ENCODE peak calls at places on chromosomes 5 and 9, in five cellular contexts. K is CD8-positive, alpha-beta T cell; W is upper lobe of right lung; Z is esophagus squamous epithelium; V is astrocyte of the cerebellum. M is an unnamed sample.

GRCh38 chr9:120876842-120877240 is at the start of gene PHF19:
- DNase-seq in K (no peak), W (peak; percentile 75), Z (no peak), V (no peak), M (no peak)

GRCh38 chr5:137086289-137086838 is 412.8 kb downstream of the SPOCK1 start:
- DNase-seq in K (no peak), W (no peak), Z (no peak), V (no peak), M (no peak)

GRCh38 chr5:168047043-168047668 is 244.3 kb upstream of the WWC1 start:
- DNase-seq in K (no peak), W (no peak), Z (no peak), V (peak; percentile 44), M (no peak)

GRCh38 chr5:174182111-174182510 is 136.6 kb downstream of the NSG2 start:
- DNase-seq in K (no peak), W (no peak), Z (no peak), V (no peak), M (no peak)

GRCh38 chr9:18985464-18985951 is 47.5 kb downstream of the SAXO1 start:
- DNase-seq in K (no peak), W (peak; percentile 68), Z (no peak), V (peak; percentile 13), M (peak; percentile 43)

GRCh38 chr5:173673295-173674170 is 57.1 kb upstream of the BOD1 start:
- DNase-seq in K (no peak), W (no peak), Z (no peak), V (no peak), M (no peak)

GRCh38 chr5:180085837-180086236 is 14.3 kb upstream of the RNF130 start:
- DNase-seq in K (no peak), W (no peak), Z (no peak), V (no peak), M (no peak)

GRCh38 chr9:109481747-109482325 is 16.3 kb downstream of the PTPN3 start:
- DNase-seq in K (no peak), W (no peak), Z (no peak), V (no peak), M (no peak)

GRCh38 chr9:17734674-17735073 is 155.8 kb downstream of the SH3GL2 start:
- DNase-seq in K (no peak), W (no peak), Z (no peak), V (no peak), M (no peak)

GRCh38 chr5:146789712-146790660 is 88.6 kb downstream of the PPP2R2B start:
- DNase-seq in K (no peak), W (no peak), Z (no peak), V (no peak), M (no peak)

GRCh38 chr5:173972844-173973613 is 15.9 kb upstream of the C5orf47 start:
- DNase-seq in K (peak; percentile 43), W (peak; percentile 85), Z (peak; percentile 18), V (peak; percentile 64), M (peak; percentile 33)

GRCh38 chr9:77166193-77166592 is 11.1 kb upstream of the VPS13A start:
- DNase-seq in K (no peak), W (no peak), Z (no peak), V (no peak), M (no peak)

GRCh38 chr5:132746592-132747063 is 598 bp upstream of the CCNI2 start:
- DNase-seq in K (no peak), W (no peak), Z (no peak), V (no peak), M (no peak)

GRCh38 chr5:127031147-127031862 is 947 bp upstream of the MARCHF3 start:
- DNase-seq in K (no peak), W (peak; percentile 72), Z (no peak), V (no peak), M (no peak)

GRCh38 chr5:67528953-67529352 is 332.4 kb upstream of the CD180 start:
- DNase-seq in K (no peak), W (no peak), Z (no peak), V (no peak), M (no peak)

GRCh38 chr9:133844876-133845658 is 106.9 kb upstream of the SARDH start:
- DNase-seq in K (no peak), W (peak; percentile 82), Z (no peak), V (no peak), M (no peak)

GRCh38 chr5:61586096-61587084 is 254.3 kb downstream of the ZSWIM6 start:
- DNase-seq in K (no peak), W (no peak), Z (no peak), V (no peak), M (no peak)

GRCh38 chr5:172114875-172115422 is 73.1 kb downstream of the STK10 start:
- DNase-seq in K (peak; percentile 37), W (peak; percentile 86), Z (peak; percentile 37), V (no peak), M (no peak)

GRCh38 chr9:132982508-132982907 is 4.0 kb downstream of the GFI1B start:
- DNase-seq in K (no peak), W (no peak), Z (no peak), V (no peak), M (no peak)

GRCh38 chr9:36470891-36471290 is 70.8 kb upstream of the RNF38 start:
- DNase-seq in K (no peak), W (peak; percentile 80), Z (no peak), V (no peak), M (no peak)

GRCh38 chr9:69535911-69536310 is 136.3 kb downstream of the APBA1 start:
- DNase-seq in K (no peak), W (no peak), Z (no peak), V (no peak), M (peak; percentile 11)

GRCh38 chr5:107867266-107867665 is 196.5 kb upstream of the EFNA5 start:
- DNase-seq in K (no peak), W (no peak), Z (no peak), V (no peak), M (no peak)

GRCh38 chr5:107864793-107865192 is 194.1 kb upstream of the EFNA5 start:
- DNase-seq in K (no peak), W (no peak), Z (no peak), V (peak; percentile 24), M (peak; percentile 52)

GRCh38 chr5:107869459-107870115 is 198.8 kb upstream of the EFNA5 start:
- DNase-seq in K (no peak), W (no peak), Z (no peak), V (peak; percentile 51), M (peak; percentile 57)

GRCh38 chr5:107870984-107871383 is 200.2 kb upstream of the EFNA5 start:
- DNase-seq in K (no peak), W (no peak), Z (no peak), V (no peak), M (no peak)

GRCh38 chr5:107868994-107869393 is 198.3 kb upstream of the EFNA5 start:
- DNase-seq in K (no peak), W (no peak), Z (no peak), V (no peak), M (no peak)
- TF ChIP-seq CTCF in K (no peak), W (no peak), Z (no peak), V (no peak), M (no peak)

GRCh38 chr9:72843525-72844439 is 109.1 kb downstream of the ALDH1A1 start:
- DNase-seq in K (no peak), W (no peak), Z (no peak), V (no peak), M (no peak)
- TF ChIP-seq CTCF in K (no peak), W (no peak), Z (no peak), V (no peak), M (no peak)

DNA sequence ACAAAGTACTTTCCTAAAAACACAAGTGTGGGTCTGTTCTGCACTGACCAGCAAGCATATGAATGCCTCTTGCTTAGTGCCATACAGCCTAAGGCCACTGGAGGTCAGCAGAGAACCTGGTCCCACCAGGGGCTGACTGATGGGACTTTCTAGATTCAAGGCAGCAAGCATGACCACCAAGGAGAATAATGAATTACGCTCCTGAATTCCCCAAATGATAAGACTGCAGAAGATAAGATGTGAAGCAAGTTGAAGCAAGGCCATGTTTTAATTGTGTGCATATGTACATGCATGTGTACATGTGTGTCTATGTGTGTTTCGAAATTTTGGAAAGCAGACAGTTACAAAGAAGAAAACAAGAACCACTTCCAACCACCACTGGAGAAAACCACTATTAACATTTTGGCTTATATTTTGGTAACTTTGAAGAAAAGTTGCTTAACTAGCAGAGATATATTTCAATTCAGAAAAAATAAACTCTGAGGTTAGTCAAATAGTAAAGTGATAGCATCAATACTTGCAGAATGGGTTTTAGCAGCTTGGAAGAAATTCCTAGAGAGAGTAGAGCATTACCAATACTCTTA is 70.5 kb downstream of the ERP44 start:
- DNase-seq in K (peak; percentile 50), W (no peak), Z (peak; percentile 0), V (peak; percentile 71), M (peak; percentile 39)
- TF ChIP-seq CTCF in K (peak; percentile 73), W (peak; percentile 93), Z (peak; percentile 87), V (peak; percentile 99), M (peak; percentile 97)

GRCh38 chr5:60010328-60010727 is 116.8 kb upstream of the PDE4D start:
- DNase-seq in K (no peak), W (no peak), Z (no peak), V (no peak), M (no peak)
- TF ChIP-seq CTCF in K (no peak), W (peak; percentile 19), Z (no peak), V (peak; percentile 14), M (no peak)

DNA sequence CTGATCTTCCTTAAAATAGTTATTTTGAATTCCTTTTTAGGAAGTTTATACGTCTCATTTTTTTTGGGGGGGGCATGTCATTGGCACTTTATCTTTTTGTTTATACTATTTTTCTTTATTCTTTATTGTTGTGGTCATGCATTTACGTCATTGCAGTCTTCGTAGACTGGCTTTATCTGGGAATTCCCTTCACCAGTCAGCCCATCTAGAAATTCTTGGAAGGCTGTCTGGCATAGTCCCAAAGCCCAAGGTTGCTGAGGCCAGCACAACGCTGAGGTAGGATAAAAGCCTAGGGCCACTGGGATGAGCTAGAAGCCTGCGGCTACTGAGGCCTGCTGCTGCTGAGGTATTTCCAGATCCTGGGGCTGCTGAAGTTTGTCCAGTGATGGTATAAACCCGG is 121.5 kb downstream of the ISOC1 start:
- DNase-seq in K (no peak), W (peak; percentile 21), Z (no peak), V (no peak), M (no peak)
- TF ChIP-seq CTCF in K (no peak), W (no peak), Z (no peak), V (no peak), M (no peak)

GRCh38 chr9:16530669-16531461 is 339.6 kb downstream of the BNC2 start:
- DNase-seq in K (no peak), W (no peak), Z (no peak), V (no peak), M (no peak)
- TF ChIP-seq CTCF in K (no peak), W (no peak), Z (no peak), V (no peak), M (no peak)